ENCODE peak calls at places on chromosomes 1 and 21, in four cellular contexts. A, J, I and Q are unnamed samples.

GRCh38 chr1:113984710-113985109 is 5.4 kb downstream of the OLFML3 start:
- DNase-seq in I (no peak), J (no peak), A (no peak), Q (no peak)

GRCh38 chr21:35637431-35637830 is 422.9 kb downstream of the SETD4 start:
- DNase-seq in A (no peak), I (no peak), J (no peak), Q (no peak)

GRCh38 chr1:17597651-17598050 is 58.2 kb downstream of the ARHGEF10L start:
- DNase-seq in J (no peak), I (no peak), A (no peak), Q (no peak)

GRCh38 chr1:90729484-90730246 is 12.6 kb upstream of the BARHL2 start:
- DNase-seq in A (peak), J (no peak), I (no peak), Q (no peak)

GRCh38 chr1:245648749-245649517 is 494.1 kb downstream of the KIF26B start:
- DNase-seq in J (no peak), I (no peak), A (no peak), Q (no peak)

GRCh38 chr1:147669475-147670318 is 627 bp downstream of the ACP6 start:
- DNase-seq in A (no peak), I (no peak), J (peak), Q (no peak)

GRCh38 chr1:27956761-27957160 is 3.0 kb upstream of the XKR8 start:
- DNase-seq in A (no peak), I (no peak), J (no peak), Q (no peak)

GRCh38 chr1:186446138-186446537 is 14.8 kb downstream of the PDC start:
- DNase-seq in J (no peak), I (no peak), A (no peak), Q (no peak)

GRCh38 chr1:44347280-44347679 is 7.8 kb downstream of the ERI3 start:
- DNase-seq in J (no peak), I (no peak), A (no peak), Q (no peak)

GRCh38 chr1:243354511-243355153 is 98.8 kb downstream of the SDCCAG8 start:
- DNase-seq in A (no peak), J (no peak), I (no peak), Q (no peak)

GRCh38 chr1:173536254-173536653 is 59.1 kb downstream of the PRDX6 start:
- DNase-seq in A (no peak), J (no peak), I (no peak), Q (no peak)

GRCh38 chr1:176241385-176242015 is 34.4 kb upstream of the COP1 start:
- DNase-seq in J (no peak), I (peak), A (peak), Q (peak)

GRCh38 chr1:26285366-26286063 is 5.6 kb downstream of the SH3BGRL3 start:
- DNase-seq in A (peak), I (no peak), J (peak), Q (peak)

GRCh38 chr1:203625623-203626189 is 926 bp upstream of the ATP2B4 start:
- DNase-seq in A (peak), J (peak), I (no peak), Q (no peak)

GRCh38 chr1:15343729-15344128 is 66.0 kb upstream of the EFHD2 start:
- DNase-seq in I (no peak), J (no peak), A (no peak), Q (no peak)

GRCh38 chr1:101745549-101745948 is 251.2 kb downstream of the OLFM3 start:
- DNase-seq in I (no peak), A (no peak), J (no peak), Q (no peak)

GRCh38 chr1:167723707-167724323 is 2.0 kb downstream of the MPZL1 start:
- DNase-seq in J (no peak), A (peak), I (no peak), Q (no peak)

GRCh38 chr1:6975991-6976390 is 190.7 kb downstream of the CAMTA1 start:
- DNase-seq in J (no peak), I (no peak), A (no peak), Q (no peak)

GRCh38 chr1:50333595-50333974 is 89.7 kb downstream of the DMRTA2 start:
- DNase-seq in J (no peak), A (peak), I (peak), Q (no peak)

GRCh38 chr21:39675595-39675994 is 62.9 kb downstream of the B3GALT5 start:
- DNase-seq in J (no peak), A (no peak), I (no peak), Q (no peak)

GRCh38 chr1:4700801-4701200 is 46.4 kb downstream of the AJAP1 start:
- DNase-seq in J (no peak), A (no peak), I (no peak), Q (no peak)

GRCh38 chr21:34530264-34530663 is 18.3 kb upstream of the KCNE1 start:
- DNase-seq in I (no peak), J (no peak), A (no peak), Q (no peak)

GRCh38 chr1:27659497-27660299 is 12.3 kb downstream of the IFI6 start:
- DNase-seq in A (peak), J (peak), I (no peak), Q (peak)

GRCh38 chr1:107804746-107805145 is 160.2 kb downstream of the VAV3 start:
- DNase-seq in J (no peak), I (no peak), A (no peak), Q (no peak)

GRCh38 chr1:25503551-25504426 is 39.6 kb upstream of the LDLRAP1 start:
- DNase-seq in I (peak), A (no peak), J (no peak), Q (peak)

GRCh38 chr1:45221716-45222115 is 15.3 kb upstream of the ZSWIM5 start:
- DNase-seq in J (no peak), A (no peak), I (no peak), Q (no peak)

GRCh38 chr1:47637111-47637685 is 199.4 kb downstream of the FOXD2 start:
- DNase-seq in J (no peak), A (no peak), I (no peak), Q (no peak)

GRCh38 chr21:31873696-31874599 is 1.1 kb downstream of the HUNK start:
- DNase-seq in A (peak), I (no peak), J (no peak), Q (no peak)

GRCh38 chr21:34243562-34243961 is 120.2 kb upstream of the KCNE2 start:
- DNase-seq in I (no peak), J (peak), A (peak), Q (peak)

GRCh38 chr1:207713529-207713928 is 38.3 kb upstream of the CD46 start:
- DNase-seq in J (no peak), A (peak), I (no peak), Q (no peak)

GRCh38 chr1:190478193-190479007 is 736 bp upstream of the BRINP3 start:
- DNase-seq in J (no peak), A (no peak), I (no peak), Q (peak)

GRCh38 chr1:23168079-23168461 is 586 bp downstream of the LUZP1 start:
- DNase-seq in A (peak), J (no peak), I (no peak), Q (no peak)

GRCh38 chr1:29202584-29203340 is 21.1 kb upstream of the SRSF4 start:
- DNase-seq in I (peak), A (peak), J (peak), Q (peak)

GRCh38 chr1:17168480-17168878 is 36.4 kb upstream of the PADI1 start:
- DNase-seq in A (no peak), J (no peak), I (no peak), Q (no peak)

GRCh38 chr1:149843302-149844041 is 55.9 kb upstream of the BOLA1 start:
- DNase-seq in A (peak), J (peak), I (no peak), Q (no peak)

GRCh38 chr1:11670747-11671146 is 6.7 kb downstream of the FBXO6 start:
- DNase-seq in J (no peak), I (no peak), A (no peak), Q (no peak)
- TF ChIP-seq FOSL1 in J (no peak), I (no peak), A (no peak), Q (no peak)

GRCh38 chr1:9946315-9946714 is 3.0 kb downstream of the NMNAT1 start:
- DNase-seq in J (no peak), A (no peak), I (no peak), Q (no peak)
- TF ChIP-seq FOSL1 in J (no peak), A (no peak), I (no peak), Q (no peak)

GRCh38 chr1:169941982-169942830 is 48.5 kb upstream of the SCYL3 start:
- DNase-seq in A (no peak), J (no peak), I (no peak), Q (no peak)
- TF ChIP-seq FOSL1 in A (no peak), J (no peak), I (no peak), Q (no peak)

GRCh38 chr1:31042656-31043055 is 22.9 kb downstream of the PUM1 start:
- DNase-seq in A (no peak), I (no peak), J (no peak), Q (no peak)
- TF ChIP-seq FOSL1 in A (no peak), I (no peak), J (no peak), Q (no peak)

GRCh38 chr1:171794085-171794484 is 12.6 kb downstream of the METTL13 start:
- DNase-seq in J (peak), A (no peak), I (no peak), Q (no peak)
- TF ChIP-seq FOSL1 in J (no peak), A (peak), I (no peak), Q (no peak)

DNA sequence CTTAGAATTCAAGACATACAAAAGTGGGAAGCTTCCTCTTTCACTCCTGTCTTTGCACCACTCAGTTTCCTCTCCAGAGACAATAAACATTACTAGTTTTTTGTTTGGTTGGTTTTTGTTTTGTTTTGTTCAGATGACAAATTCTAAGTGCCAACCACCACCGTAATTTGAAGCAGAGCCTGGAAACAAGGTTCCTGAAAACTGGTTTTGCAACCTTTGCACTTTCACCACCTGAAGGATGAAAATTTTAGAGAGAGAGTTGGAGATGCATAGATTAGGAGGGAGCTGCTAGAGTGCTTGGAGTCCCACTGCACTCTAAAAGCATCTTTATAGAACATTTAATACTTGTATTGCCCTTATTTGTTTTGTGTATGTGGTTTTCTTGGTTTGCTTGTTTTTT is 20.2 kb upstream of the MGST3 start:
- DNase-seq in J (no peak), A (no peak), I (no peak), Q (no peak)
- TF ChIP-seq FOSL1 in J (no peak), A (no peak), I (no peak), Q (no peak)

DNA sequence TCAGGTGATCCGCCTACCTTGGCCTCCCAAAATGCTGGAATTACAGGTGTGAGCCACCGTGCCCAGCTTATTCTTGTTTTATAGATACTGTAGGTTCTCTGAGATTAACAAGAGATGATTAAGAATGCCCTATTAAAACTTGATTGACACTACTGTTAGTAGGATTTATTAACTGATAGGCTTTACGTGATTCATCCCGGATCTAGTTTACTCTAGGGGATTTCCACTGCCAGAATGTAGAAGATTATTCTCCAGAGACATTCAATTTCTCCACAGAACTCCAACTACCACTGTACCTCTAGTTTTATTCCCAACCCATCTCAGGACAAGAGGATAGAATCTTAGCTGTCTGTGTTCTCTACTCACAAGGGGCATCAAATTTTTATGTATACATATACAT is 26.3 kb upstream of the RBM34 start:
- DNase-seq in I (no peak), A (no peak), J (no peak), Q (no peak)
- TF ChIP-seq FOSL1 in I (no peak), A (no peak), J (no peak), Q (no peak)

GRCh38 chr1:76759171-76759860 is 108.0 kb upstream of the ST6GALNAC5 start:
- DNase-seq in A (no peak), J (no peak), I (no peak), Q (no peak)

GRCh38 chr1:76766381-76766780 is 100.9 kb upstream of the ST6GALNAC5 start:
- DNase-seq in J (no peak), I (no peak), A (no peak), Q (no peak)

GRCh38 chr1:76764638-76765572 is 102.4 kb upstream of the ST6GALNAC5 start:
- DNase-seq in A (no peak), I (no peak), J (no peak), Q (no peak)

GRCh38 chr1:76759950-76760349 is 107.3 kb upstream of the ST6GALNAC5 start:
- DNase-seq in J (no peak), I (no peak), A (no peak), Q (no peak)

GRCh38 chr1:76763678-76764077 is 103.6 kb upstream of the ST6GALNAC5 start:
- DNase-seq in A (no peak), J (no peak), I (no peak), Q (no peak)
- TF ChIP-seq FOSL1 in A (no peak), J (no peak), I (no peak), Q (no peak)

DNA sequence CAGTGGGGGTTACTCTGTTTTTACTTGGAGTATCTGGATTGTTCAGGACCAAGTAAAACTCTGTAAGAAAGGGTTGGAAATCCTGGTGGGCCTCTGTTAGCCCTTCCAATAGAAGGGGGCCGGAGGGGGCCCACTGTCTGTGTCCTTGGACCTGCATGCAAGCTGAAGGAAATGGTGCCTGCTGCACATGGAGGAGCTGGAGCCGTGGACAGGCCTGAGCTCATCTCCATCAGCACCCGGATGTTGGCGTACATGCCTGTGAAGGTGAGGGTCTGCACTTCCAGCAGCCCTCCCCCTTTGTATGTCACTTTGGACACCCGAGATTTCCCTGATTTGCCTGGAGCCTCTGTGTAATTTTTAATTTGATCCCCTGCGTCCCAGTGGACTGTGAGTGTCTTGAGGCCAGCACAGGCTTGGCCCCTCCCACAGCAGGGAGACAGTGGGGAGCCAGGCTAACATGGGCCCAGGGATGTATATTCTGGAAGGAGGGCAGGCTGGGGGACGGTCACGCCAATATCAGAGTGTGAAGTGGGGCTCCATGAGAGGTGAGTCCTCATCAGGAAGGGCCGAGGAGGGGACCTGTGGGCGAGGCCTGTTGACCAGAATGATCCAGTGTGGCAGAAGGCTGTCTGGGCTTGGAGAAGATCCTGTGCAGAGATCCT is 16.8 kb downstream of the GALNT2 start:
- DNase-seq in J (no peak), I (no peak), A (no peak), Q (no peak)
- TF ChIP-seq FOSL1 in J (no peak), I (no peak), A (no peak), Q (no peak)

DNA sequence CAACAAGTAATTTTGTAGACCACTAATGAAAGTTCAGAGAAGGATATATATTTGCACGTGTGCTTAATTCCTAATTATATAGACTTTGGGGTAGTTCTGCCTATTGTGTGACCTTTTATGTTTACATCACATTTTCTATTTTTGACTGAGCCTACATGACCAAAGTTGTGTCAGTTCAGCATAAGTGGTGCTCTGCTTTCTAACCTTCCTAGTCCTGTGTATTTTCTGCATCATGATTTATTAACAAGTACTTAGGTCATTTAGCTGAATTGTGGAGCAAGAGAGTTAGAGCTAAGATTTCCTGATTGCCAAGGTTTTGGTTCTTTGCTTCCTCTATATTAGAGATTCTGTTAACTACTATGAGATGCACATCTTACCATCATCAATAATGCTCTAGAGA is 176.0 kb downstream of the C1orf21 start:
- DNase-seq in J (no peak), A (no peak), I (no peak), Q (no peak)
- TF ChIP-seq FOSL1 in J (no peak), A (no peak), I (no peak), Q (no peak)